ENCODE peak calls at places on chromosomes 12 and 14, in six cellular contexts. U is K562, R is HepG2, W is H1, N is GM12891, L is GM12878. Y is an unnamed sample.

GRCh38 chr12:570237-570925 is 92.9 kb downstream of the NINJ2 start:
- DNase-seq in U (peak; percentile 73), R (peak; percentile 77), W (peak; percentile 80), N (no peak), L (no peak), Y (no peak)

GRCh38 chr12:47735649-47736048 is 10.4 kb upstream of the ENDOU start:
- DNase-seq in U (no peak), R (no peak), W (no peak), N (no peak), L (no peak), Y (no peak)

GRCh38 chr14:30355431-30355913 is 203.5 kb upstream of the G2E3 start:
- DNase-seq in U (no peak), R (peak; percentile 84), W (no peak), N (no peak), L (peak; percentile 71), Y (no peak)

GRCh38 chr12:29148958-29149690 is at the start of gene FAR2:
- DNase-seq in U (peak; percentile 70), R (no peak), W (peak; percentile 75), N (peak; percentile 51), L (no peak), Y (peak; percentile 32)

GRCh38 chr14:45149602-45150001 is 13.9 kb downstream of the FANCM start:
- DNase-seq in U (no peak), R (no peak), W (no peak), N (no peak), L (no peak), Y (no peak)

GRCh38 chr12:100381379-100381778 is 24.5 kb downstream of the SLC17A8 start:
- DNase-seq in U (no peak), R (no peak), W (no peak), N (no peak), L (no peak), Y (no peak)

GRCh38 chr12:26126340-26127284 is 1.8 kb upstream of the BHLHE41 start:
- DNase-seq in U (peak; percentile 50), R (peak; percentile 28), W (peak; percentile 85), N (no peak), L (no peak), Y (peak; percentile 52)

GRCh38 chr14:93430889-93431670 is at the start of gene UNC79:
- DNase-seq in U (no peak), R (no peak), W (peak; percentile 77), N (no peak), L (no peak), Y (no peak)

GRCh38 chr12:97758102-97758501 is 295.5 kb downstream of the RMST start:
- DNase-seq in U (no peak), R (no peak), W (no peak), N (no peak), L (no peak), Y (no peak)

GRCh38 chr12:102478416-102479098 is 1.8 kb downstream of the IGF1 start:
- DNase-seq in U (no peak), R (no peak), W (no peak), N (no peak), L (peak; percentile 82), Y (peak; percentile 25)

DNA sequence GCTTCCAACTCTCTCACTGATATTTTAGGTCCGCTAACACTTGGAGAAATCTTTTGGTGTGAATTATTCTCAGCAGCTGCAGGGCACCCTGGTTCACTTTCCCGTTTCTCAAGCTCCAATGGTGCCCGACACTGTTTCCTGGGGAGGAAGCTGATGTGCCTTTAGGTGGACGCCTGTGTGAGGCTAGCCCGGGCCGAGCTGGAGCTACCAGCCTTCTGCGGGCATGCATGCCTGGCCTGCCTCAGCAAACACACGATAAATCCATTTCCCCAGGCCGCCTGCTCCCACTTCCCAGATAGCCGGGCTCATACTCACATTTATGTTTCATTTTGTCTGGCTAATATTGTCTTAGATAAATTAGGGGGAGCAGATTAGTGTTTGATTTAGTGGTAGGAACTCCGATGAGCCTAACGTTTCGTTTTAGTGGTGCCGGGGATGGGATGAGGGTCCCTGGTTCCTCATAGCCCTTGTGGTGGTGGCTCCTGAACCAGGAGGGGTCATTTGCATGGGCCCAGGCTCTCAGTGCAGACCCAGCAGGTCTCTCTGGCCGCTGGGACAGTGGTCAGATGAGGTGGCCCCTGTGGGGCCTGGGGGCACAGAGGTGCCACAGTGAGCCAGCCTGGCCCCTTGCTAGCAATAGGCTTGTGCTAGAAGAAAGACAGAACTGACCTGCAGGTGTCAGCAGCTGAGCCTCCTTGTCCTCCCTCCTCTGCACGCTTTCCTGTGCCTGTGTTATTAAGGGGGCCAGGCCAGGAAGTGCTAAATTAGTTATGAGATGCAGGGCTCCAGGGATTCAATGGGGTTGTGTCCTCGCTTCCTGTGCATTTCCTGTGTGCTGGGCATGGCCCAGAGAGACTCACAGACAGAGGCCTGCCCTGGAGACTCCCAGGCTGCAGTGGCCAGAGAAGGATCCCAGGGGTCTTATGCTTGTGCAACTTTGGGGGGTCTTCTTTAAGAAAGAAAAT is 88.3 kb downstream of the KIF26A start:
- DNase-seq in U (no peak), R (no peak), W (peak; percentile 44), N (no peak), L (no peak), Y (no peak)
- TF ChIP-seq POLR2A in U (no peak), R (no peak), W (no peak), N (no peak), L (no peak), Y (no peak)

GRCh38 chr14:22370084-22370847 is 218.8 kb downstream of the DAD1 start:
- DNase-seq in U (no peak), R (no peak), W (no peak), N (no peak), L (no peak), Y (no peak)
- TF ChIP-seq TAF1 in U (no peak), R (no peak), W (no peak), N (no peak), L (no peak), Y (no peak)

GRCh38 chr14:75459099-75459741 is 31.4 kb downstream of the JDP2 start:
- DNase-seq in U (no peak), R (no peak), W (no peak), N (no peak), L (no peak), Y (no peak)
- TF ChIP-seq POLR2AphosphoS5 in U (no peak), R (no peak), W (no peak), N (no peak), L (no peak), Y (no peak)

GRCh38 chr12:9240776-9241175 is 32.6 kb upstream of the PZP start:
- DNase-seq in U (no peak), R (no peak), W (no peak), N (no peak), L (no peak), Y (no peak)

GRCh38 chr12:9241301-9241700 is 33.1 kb upstream of the PZP start:
- DNase-seq in U (no peak), R (no peak), W (no peak), N (no peak), L (no peak), Y (no peak)

GRCh38 chr12:9235519-9235918 is 27.3 kb upstream of the PZP start:
- DNase-seq in U (no peak), R (no peak), W (no peak), N (no peak), L (no peak), Y (no peak)

DNA sequence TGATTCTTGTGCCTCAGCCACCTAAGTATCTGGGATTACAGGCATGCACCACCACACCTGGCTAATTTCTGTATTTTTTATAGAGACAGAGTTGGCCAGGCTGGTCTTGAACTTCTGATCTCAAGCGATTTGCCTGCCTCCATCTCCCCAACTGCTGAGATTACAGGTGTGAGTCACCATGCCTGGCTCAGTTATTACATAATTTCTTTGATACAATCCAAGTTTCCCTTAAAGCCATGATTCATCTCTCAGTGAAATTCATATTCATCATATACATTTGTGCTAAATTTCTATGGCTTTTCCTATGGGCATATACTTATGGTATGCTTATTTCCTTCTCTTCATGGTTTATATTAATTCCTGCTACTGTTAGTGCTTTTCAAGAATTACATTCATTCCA is 29.1 kb upstream of the PZP start:
- DNase-seq in U (no peak), R (no peak), W (no peak), N (no peak), L (no peak), Y (no peak)
- TF ChIP-seq POLR2A in U (no peak), R (no peak), W (no peak), N (no peak), L (no peak), Y (no peak)

GRCh38 chr12:24111591-24111990 is 162.1 kb upstream of the SOX5 start:
- DNase-seq in U (no peak), R (no peak), W (no peak), N (no peak), L (no peak), Y (no peak)
- TF ChIP-seq TAF1 in U (no peak), R (no peak), W (no peak), N (no peak), L (no peak), Y (no peak)